ENCODE peak calls at places on chromosomes 11 and 22, in five cellular contexts. W, I, M, X and U are unnamed samples.

GRCh38 chr11:69293087-69293486 is 868 bp upstream of the MYEOV start:
- DNase-seq in X (no peak), I (no peak), W (peak), M (peak), U (no peak)

GRCh38 chr11:87463486-87464102 is 425.9 kb downstream of the TMEM135 start:
- DNase-seq in I (peak), W (no peak), M (peak), X (peak), U (no peak)

GRCh38 chr11:37972691-37973090 is 1374.7 kb upstream of the RAG2 start:
- DNase-seq in W (no peak), I (no peak), M (no peak), X (no peak), U (no peak)

GRCh38 chr11:111936045-111936400 is 1.1 kb upstream of the DIXDC1 start:
- DNase-seq in I (no peak), W (no peak), M (no peak), X (no peak), U (no peak)

GRCh38 chr22:46098525-46099475 is 51.5 kb upstream of the PPARA start:
- DNase-seq in M (no peak), I (no peak), X (no peak), W (no peak), U (no peak)

GRCh38 chr11:79417069-79417920 is 23.5 kb downstream of the TENM4 start:
- DNase-seq in X (no peak), I (no peak), M (no peak), W (no peak), U (no peak)

GRCh38 chr22:43643362-43643761 is 168.7 kb downstream of the EFCAB6 start:
- DNase-seq in X (no peak), I (no peak), W (no peak), M (no peak), U (no peak)

GRCh38 chr11:76184551-76184993 is 21.7 kb downstream of the WNT11 start:
- DNase-seq in M (no peak), W (no peak), X (no peak), I (no peak), U (no peak)

GRCh38 chr11:93622043-93622442 is 39.4 kb upstream of the CEP295 start:
- DNase-seq in M (no peak), I (no peak), X (no peak), W (no peak), U (no peak)

GRCh38 chr11:105862736-105863367 is 159.2 kb downstream of the MSANTD4 start:
- DNase-seq in I (no peak), W (no peak), M (peak), X (peak), U (no peak)

GRCh38 chr22:49853981-49854791 is 542 bp downstream of the ZBED4 start:
- DNase-seq in W (no peak), M (peak), X (peak), I (no peak), U (peak)

GRCh38 chr11:120288021-120288420 is 37.1 kb upstream of the TLCD5 start:
- DNase-seq in W (no peak), I (no peak), X (no peak), M (no peak), U (no peak)

GRCh38 chr11:82927264-82927880 is 25.8 kb downstream of the DDIAS start:
- DNase-seq in I (peak), X (peak), M (peak), W (no peak), U (no peak)

GRCh38 chr11:107576497-107577086 is 11.1 kb upstream of the ALKBH8 start:
- DNase-seq in X (peak), I (no peak), W (peak), M (no peak), U (no peak)

GRCh38 chr22:35452810-35453743 is 53.1 kb downstream of the MCM5 start:
- DNase-seq in M (peak), X (peak), I (no peak), W (no peak), U (no peak)

GRCh38 chr11:76709756-76710155 is 39.2 kb upstream of the LRRC32 start:
- DNase-seq in I (no peak), M (no peak), W (no peak), X (no peak), U (no peak)

GRCh38 chr11:26109658-26110393 is 222.1 kb upstream of the ANO3 start:
- DNase-seq in M (no peak), W (no peak), X (no peak), I (no peak), U (no peak)

GRCh38 chr11:73225001-73225686 is 7.1 kb downstream of the P2RY2 start:
- DNase-seq in M (no peak), X (peak), I (no peak), W (peak), U (no peak)

GRCh38 chr11:77851513-77851912 is 30.6 kb downstream of the AAMDC start:
- DNase-seq in M (no peak), I (no peak), X (no peak), W (no peak), U (no peak)

GRCh38 chr22:25661067-25661466 is 80.9 kb upstream of the MYO18B start:
- DNase-seq in X (no peak), I (no peak), M (no peak), W (no peak), U (no peak)

GRCh38 chr11:88414385-88414861 is 76.9 kb upstream of the CTSC start:
- DNase-seq in M (no peak), X (peak), I (no peak), W (peak), U (no peak)

GRCh38 chr22:46355369-46355995 is 20.0 kb downstream of the TRMU start:
- DNase-seq in I (no peak), X (peak), W (peak), M (peak), U (peak)

DNA sequence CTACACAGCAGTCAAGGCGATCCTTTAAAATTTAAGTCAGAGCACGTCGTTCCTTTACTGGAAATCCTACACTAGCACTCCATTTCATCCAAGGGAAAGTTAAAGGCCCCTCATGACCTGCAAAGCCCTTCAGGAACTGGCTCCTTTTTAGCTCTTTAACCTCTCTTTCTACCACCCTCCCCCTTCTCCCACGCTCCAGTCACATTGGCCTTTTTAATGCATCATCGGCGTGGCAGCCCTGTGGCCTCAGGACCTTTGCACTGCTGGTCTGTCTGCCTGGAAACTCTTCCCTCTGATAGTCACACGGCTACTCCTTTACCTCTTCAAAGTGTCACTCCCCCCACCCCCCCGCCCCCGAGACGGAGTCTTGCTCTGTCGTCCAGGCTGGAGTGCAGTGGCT is 1.2 kb upstream of the PTPN5 start:
- DNase-seq in W (no peak), I (no peak), X (no peak), M (peak), U (no peak)
- H3K4me3 ChIP-seq in W (no peak), I (no peak), X (no peak), M (no peak), U (peak)

DNA sequence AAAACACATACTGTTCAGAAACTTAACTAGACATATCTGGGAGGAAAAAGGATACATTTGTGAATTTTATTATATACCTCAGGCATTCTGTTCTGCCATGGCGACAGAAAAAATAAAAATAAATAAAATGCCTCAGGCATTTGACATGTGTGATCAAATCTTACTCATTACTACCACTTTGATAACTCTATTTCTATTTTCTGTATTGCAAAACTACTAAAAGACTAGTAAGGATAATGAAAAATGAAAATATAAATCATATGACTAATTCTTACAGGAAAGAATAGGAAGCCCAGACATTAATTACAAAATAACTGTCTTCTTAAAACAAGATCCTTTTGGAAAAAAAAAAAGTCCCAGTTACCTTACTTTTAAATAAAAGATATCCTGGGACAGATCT is 5.3 kb downstream of the PICALM start:
- DNase-seq in W (no peak), X (no peak), I (no peak), M (no peak), U (no peak)
- H3K4me3 ChIP-seq in W (no peak), X (no peak), I (no peak), M (peak), U (no peak)

DNA sequence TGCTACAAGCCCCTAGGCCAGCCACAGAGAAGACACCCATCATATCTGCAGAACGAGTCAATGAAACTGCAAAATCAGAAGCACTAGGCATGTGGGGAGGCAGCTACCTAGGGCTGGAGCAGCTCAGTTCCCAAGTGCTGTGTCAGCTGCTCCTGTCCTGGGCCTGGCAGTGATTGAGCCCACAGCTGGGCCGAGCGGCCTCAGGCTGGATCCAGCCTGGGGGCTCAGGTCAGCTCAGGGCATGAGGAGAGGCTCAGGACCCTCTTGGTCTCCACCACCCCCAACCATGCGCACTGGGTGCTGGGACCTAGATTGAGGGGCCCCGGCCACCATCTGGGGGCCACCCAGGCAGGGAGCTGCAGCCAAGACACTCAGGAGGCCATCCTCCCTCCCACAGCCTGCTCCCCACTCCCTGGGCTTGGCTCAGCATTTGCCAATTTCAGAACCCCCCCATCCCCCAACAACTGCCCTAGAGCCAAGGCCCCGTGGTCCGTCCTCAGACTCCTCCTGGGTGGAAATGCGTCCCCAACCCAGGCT is 2.4 kb upstream of the TNNT3 start:
- DNase-seq in X (no peak), I (no peak), W (no peak), M (peak), U (peak)
- H3K4me3 ChIP-seq in X (no peak), I (no peak), W (no peak), M (no peak), U (peak)

GRCh38 chr11:12838463-12839120 is 164.4 kb downstream of the TEAD1 start:
- DNase-seq in X (no peak), W (no peak), M (peak), I (no peak), U (no peak)
- H3K4me3 ChIP-seq in X (no peak), W (no peak), M (peak), I (no peak), U (peak)

GRCh38 chr11:61092908-61093763 is 9.2 kb upstream of the CD5 start:
- DNase-seq in X (no peak), M (no peak), I (no peak), W (no peak), U (no peak)
- H3K4me3 ChIP-seq in X (no peak), M (no peak), I (no peak), W (no peak), U (no peak)

DNA sequence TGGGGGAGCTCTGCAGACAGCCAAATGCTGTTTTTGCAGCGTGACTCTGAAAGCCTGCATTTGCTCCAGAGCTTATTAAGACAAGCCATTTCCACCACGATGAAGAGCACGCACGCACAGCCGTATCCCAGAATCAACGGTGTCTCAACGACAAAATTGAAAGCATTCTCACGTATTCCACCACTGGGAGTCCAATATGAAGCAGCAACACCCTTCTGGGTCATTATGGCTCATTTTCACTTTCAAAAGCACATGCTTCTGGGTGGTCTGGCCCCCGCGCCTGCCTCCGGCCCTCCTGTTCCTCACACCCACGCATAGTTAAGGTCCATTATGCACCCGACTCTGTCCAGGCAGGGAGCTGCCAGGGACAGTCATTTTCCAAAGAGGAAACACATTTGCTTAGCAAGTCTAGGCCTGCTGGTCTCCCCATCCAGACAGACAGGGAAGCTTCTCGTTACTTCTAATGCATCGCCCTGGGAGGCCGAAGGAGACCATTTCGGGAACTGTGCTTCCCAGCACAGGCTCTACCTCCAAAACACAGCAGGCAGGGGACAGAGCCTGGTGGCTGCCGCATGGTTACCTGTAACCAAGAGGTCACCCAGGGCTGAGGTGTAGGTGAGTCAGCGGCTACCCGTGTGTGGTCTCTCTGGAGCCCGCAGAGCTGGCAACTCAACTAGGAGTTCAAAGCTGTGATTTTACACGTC is 87.0 kb upstream of the SHANK2 start:
- DNase-seq in W (no peak), M (peak), X (no peak), I (no peak), U (no peak)
- H3K4me3 ChIP-seq in W (no peak), M (peak), X (no peak), I (no peak), U (peak)